ENCODE peak calls at places on chromosome 14, in seven cellular contexts. K is activated naive CD8-positive, alpha-beta T cell treated with anti-CD3 and anti-CD28 coated beads, Interleukin-2, amount 50 U/mL, for 24 hours; J is Panc1; C is left kidney; P is Right ventricle myocardium superior; L is H4; X is GF-D8. U is an unnamed sample.

GRCh38 chr14:50943943-50944646 is at the start of gene PYGL:
- DNase-seq in L (peak), J (no peak), C (peak), P (peak), X (peak), K (peak), U (peak)

GRCh38 chr14:51304956-51305355 is 64.9 kb downstream of the TMX1 start:
- DNase-seq in J (no peak), X (no peak), L (peak), K (peak), P (no peak), C (no peak), U (no peak)

GRCh38 chr14:55477680-55478079 is 37.3 kb upstream of the TBPL2 start:
- DNase-seq in C (no peak), P (peak), J (no peak), K (no peak), L (no peak), X (no peak), U (no peak)

GRCh38 chr14:73696466-73697390 is 17.5 kb downstream of the PNMA1 start:
- DNase-seq in K (no peak), J (peak), C (no peak), X (no peak), P (no peak), L (peak), U (no peak)

GRCh38 chr14:99271288-99271941 is 582 bp downstream of the BCL11B start:
- DNase-seq in X (no peak), P (no peak), L (no peak), J (no peak), K (no peak), C (peak), U (no peak)

GRCh38 chr14:87044807-87045206 is 948.2 kb downstream of the GALC start:
- DNase-seq in K (no peak), L (no peak), X (no peak), P (no peak), J (no peak), C (peak), U (no peak)

GRCh38 chr14:34710744-34711143 is 3.6 kb downstream of the CFL2 start:
- DNase-seq in K (no peak), J (no peak), X (no peak), L (no peak), C (no peak), P (no peak), U (no peak)

GRCh38 chr14:33452982-33453381 is 497.9 kb downstream of the EGLN3 start:
- DNase-seq in J (no peak), C (no peak), P (no peak), K (no peak), L (no peak), X (no peak), U (no peak)

GRCh38 chr14:103190731-103191130 is 67.5 kb downstream of the TNFAIP2 start:
- DNase-seq in X (no peak), P (no peak), K (no peak), C (no peak), L (no peak), J (no peak), U (no peak)

GRCh38 chr14:103563089-103563620 is 395 bp downstream of the COA8 start:
- DNase-seq in K (no peak), J (no peak), P (no peak), X (no peak), L (no peak), C (no peak), U (no peak)

GRCh38 chr14:56501909-56502530 is 77.6 kb upstream of the TMEM260 start:
- DNase-seq in K (no peak), P (no peak), C (no peak), X (no peak), L (no peak), J (no peak), U (no peak)

GRCh38 chr14:100298551-100299237 is 7.5 kb downstream of the SLC25A29 start:
- DNase-seq in C (no peak), K (no peak), J (no peak), X (no peak), P (peak), L (no peak), U (no peak)

GRCh38 chr14:105863296-105864108 is 337.1 kb downstream of the TMEM121 start:
- DNase-seq in J (no peak), P (peak), X (no peak), C (no peak), L (no peak), K (no peak), U (peak)

GRCh38 chr14:69953266-69953905 is 74.2 kb downstream of the SMOC1 start:
- DNase-seq in X (no peak), P (no peak), K (no peak), C (no peak), J (no peak), L (no peak), U (no peak)

GRCh38 chr14:65377576-65377975 is 35.0 kb upstream of the FUT8 start:
- DNase-seq in P (no peak), X (no peak), L (no peak), J (no peak), C (no peak), K (no peak), U (no peak)

GRCh38 chr14:68972507-68973272 is 6.4 kb downstream of the ACTN1 start:
- DNase-seq in J (no peak), P (no peak), C (no peak), L (no peak), K (no peak), X (no peak), U (no peak)

GRCh38 chr14:22980672-22981089 is 1.7 kb downstream of the AJUBA start:
- DNase-seq in C (peak), J (no peak), X (no peak), L (no peak), K (peak), P (no peak), U (peak)

GRCh38 chr14:32329146-32329545 is at the start of gene AKAP6:
- DNase-seq in J (no peak), X (no peak), P (no peak), K (no peak), C (peak), L (no peak), U (no peak)

GRCh38 chr14:77086951-77087350 is 11.1 kb upstream of the CIPC start:
- DNase-seq in K (no peak), P (no peak), X (no peak), C (no peak), J (no peak), L (no peak), U (no peak)

GRCh38 chr14:101323111-101323510 is 238.2 kb upstream of the DIO3 start:
- DNase-seq in P (no peak), X (no peak), K (no peak), C (no peak), J (no peak), L (no peak), U (no peak)

GRCh38 chr14:93906341-93907329 is 20.5 kb upstream of the FAM181A start:
- DNase-seq in C (peak), J (peak), L (peak), P (no peak), X (no peak), K (peak), U (peak)

GRCh38 chr14:79278798-79279644 is 932.3 kb downstream of the DIO2 start:
- DNase-seq in K (no peak), P (peak), X (no peak), C (peak), J (no peak), L (peak), U (peak)

GRCh38 chr14:88551936-88552565 is 2.8 kb downstream of the PTPN21 start:
- DNase-seq in K (no peak), P (peak), C (peak), X (no peak), J (no peak), L (no peak), U (peak)

GRCh38 chr14:75612157-75612556 is 33.7 kb downstream of the FLVCR2 start:
- DNase-seq in K (no peak), C (peak), J (no peak), L (no peak), P (no peak), X (no peak), U (no peak)

GRCh38 chr14:51614707-51615106 is 37.0 kb upstream of the FRMD6 start:
- DNase-seq in P (no peak), X (no peak), K (no peak), L (no peak), J (no peak), C (no peak), U (no peak)

GRCh38 chr14:80186301-80186800 is 25.0 kb downstream of the DIO2 start:
- DNase-seq in L (no peak), K (no peak), X (no peak), C (no peak), J (no peak), P (no peak), U (no peak)

GRCh38 chr14:81277096-81277495 is 56.3 kb upstream of the GTF2A1 start:
- DNase-seq in K (no peak), P (no peak), C (no peak), X (no peak), J (no peak), L (no peak), U (no peak)

GRCh38 chr14:39472078-39472477 is 39.8 kb upstream of the FBXO33 start:
- DNase-seq in K (no peak), J (no peak), X (peak), L (no peak), C (no peak), P (no peak), U (no peak)

GRCh38 chr14:52678591-52678990 is 16.8 kb downstream of the ERO1A start:
- DNase-seq in L (no peak), K (no peak), X (no peak), J (no peak), P (no peak), C (peak), U (no peak)

GRCh38 chr14:49984419-49984818 is 91.5 kb downstream of the ARF6 start:
- DNase-seq in J (no peak), K (no peak), X (no peak), L (no peak), P (no peak), C (no peak), U (no peak)

GRCh38 chr14:93926873-93927571 is at the start of gene FAM181A:
- DNase-seq in P (no peak), L (no peak), C (peak), X (no peak), J (no peak), K (no peak), U (no peak)

GRCh38 chr14:65128096-65128495 is 25.8 kb upstream of the MAX start:
- DNase-seq in K (no peak), P (no peak), L (no peak), J (no peak), X (no peak), C (no peak), U (no peak)

GRCh38 chr14:57692671-57693070 is 173.2 kb downstream of the SLC35F4 start:
- DNase-seq in X (no peak), J (no peak), P (no peak), K (no peak), C (peak), L (peak), U (peak)

GRCh38 chr14:59313063-59314018 is 124.9 kb downstream of the DAAM1 start:
- DNase-seq in K (no peak), J (no peak), L (no peak), P (no peak), C (no peak), X (no peak), U (no peak)

GRCh38 chr14:99604766-99605298 is 825 bp upstream of the CCDC85C start:
- DNase-seq in P (no peak), L (no peak), X (no peak), J (no peak), C (peak), K (no peak), U (peak)

GRCh38 chr14:25406818-25407217 is 356.9 kb upstream of the STXBP6 start:
- DNase-seq in J (no peak), L (peak), P (no peak), K (peak), X (no peak), C (peak), U (peak)

GRCh38 chr14:24315807-24316596 is 4.7 kb downstream of the LTB4R start:
- DNase-seq in L (no peak), P (peak), X (no peak), K (no peak), C (peak), J (no peak), U (no peak)

GRCh38 chr14:35229495-35230089 is 62.6 kb upstream of the PSMA6 start:
- DNase-seq in X (no peak), J (no peak), C (peak), P (no peak), L (no peak), K (no peak), U (peak)

GRCh38 chr14:23351681-23352505 is 794 bp downstream of the SLC22A17 start:
- DNase-seq in C (peak), J (no peak), X (no peak), P (no peak), K (peak), L (no peak), U (peak)

GRCh38 chr14:31937730-31938346 is 139.3 kb upstream of the ARHGAP5 start:
- DNase-seq in P (no peak), X (no peak), C (no peak), J (peak), L (peak), K (peak), U (no peak)

U was measured in D341Med.